ENCODE peak calls at places on chromosomes 13 and 19, in eight cellular contexts. One of them, this sample, is unnamed.
A peak's percentile ranks its signal among the peaks of the same experiment; 100 is the strongest.

GRCh38 chr13:25046985-25047660 is 48.8 kb upstream of the PABPC3 start:
- DNase-seq in mucosa of descending colon: no peak
- DNase-seq in nephron progenitor cell: peak; percentile 76
- DNase-seq in fibroblast of mammary gland: peak; percentile 17
- DNase-seq in RWPE1: peak; percentile 17
- DNase-seq in kidney: peak; percentile 46
- DNase-seq in ovary: no peak
- DNase-seq in epithelial cell of proximal tubule: no peak
- DNase-seq in this sample: peak; percentile 31

GRCh38 chr13:51451134-51451466 is 1.7 kb downstream of the INTS6 start:
- DNase-seq in mucosa of descending colon: no peak
- DNase-seq in nephron progenitor cell: no peak
- DNase-seq in fibroblast of mammary gland: no peak
- DNase-seq in RWPE1: no peak
- DNase-seq in kidney: no peak
- DNase-seq in ovary: no peak
- DNase-seq in epithelial cell of proximal tubule: no peak
- DNase-seq in this sample: no peak

GRCh38 chr13:105139380-105140285 is 1395.8 kb downstream of the EFNB2 start:
- DNase-seq in mucosa of descending colon: peak; percentile 55
- DNase-seq in nephron progenitor cell: no peak
- DNase-seq in fibroblast of mammary gland: peak; percentile 51
- DNase-seq in RWPE1: no peak
- DNase-seq in kidney: peak; percentile 48
- DNase-seq in ovary: no peak
- DNase-seq in epithelial cell of proximal tubule: no peak
- DNase-seq in this sample: no peak

GRCh38 chr19:19820774-19821315 is 705 bp downstream of the ZNF506 start:
- DNase-seq in mucosa of descending colon: no peak
- DNase-seq in nephron progenitor cell: no peak
- DNase-seq in fibroblast of mammary gland: peak; percentile 1
- DNase-seq in RWPE1: peak; percentile 1
- DNase-seq in kidney: no peak
- DNase-seq in ovary: no peak
- DNase-seq in epithelial cell of proximal tubule: no peak
- DNase-seq in this sample: no peak

GRCh38 chr13:84574851-84575250 is 692.6 kb upstream of the SLITRK1 start:
- DNase-seq in mucosa of descending colon: no peak
- DNase-seq in nephron progenitor cell: no peak
- DNase-seq in fibroblast of mammary gland: peak; percentile 33
- DNase-seq in RWPE1: peak; percentile 6
- DNase-seq in kidney: no peak
- DNase-seq in ovary: no peak
- DNase-seq in epithelial cell of proximal tubule: no peak
- DNase-seq in this sample: no peak

GRCh38 chr19:55098716-55099556 is 18.5 kb downstream of the PPP1R12C start:
- DNase-seq in mucosa of descending colon: peak; percentile 45
- DNase-seq in nephron progenitor cell: peak; percentile 28
- DNase-seq in fibroblast of mammary gland: no peak
- DNase-seq in RWPE1: no peak
- DNase-seq in kidney: no peak
- DNase-seq in ovary: no peak
- DNase-seq in epithelial cell of proximal tubule: no peak
- DNase-seq in this sample: no peak

GRCh38 chr13:51397262-51397933 is 55.4 kb downstream of the INTS6 start:
- DNase-seq in mucosa of descending colon: no peak
- DNase-seq in nephron progenitor cell: no peak
- DNase-seq in fibroblast of mammary gland: peak; percentile 73
- DNase-seq in RWPE1: no peak
- DNase-seq in kidney: no peak
- DNase-seq in ovary: no peak
- DNase-seq in epithelial cell of proximal tubule: no peak
- DNase-seq in this sample: no peak

GRCh38 chr13:24693862-24694471 is 13.8 kb downstream of the ATP12A start:
- DNase-seq in mucosa of descending colon: no peak
- DNase-seq in nephron progenitor cell: peak; percentile 61
- DNase-seq in fibroblast of mammary gland: peak; percentile 60
- DNase-seq in RWPE1: peak; percentile 78
- DNase-seq in kidney: no peak
- DNase-seq in ovary: no peak
- DNase-seq in epithelial cell of proximal tubule: no peak
- DNase-seq in this sample: peak; percentile 61

GRCh38 chr13:112103260-112103843 is 36.4 kb downstream of the SOX1 start:
- DNase-seq in mucosa of descending colon: no peak
- DNase-seq in nephron progenitor cell: no peak
- DNase-seq in fibroblast of mammary gland: no peak
- DNase-seq in RWPE1: no peak
- DNase-seq in kidney: no peak
- DNase-seq in ovary: no peak
- DNase-seq in epithelial cell of proximal tubule: no peak
- DNase-seq in this sample: no peak

GRCh38 chr13:76266566-76266965 is 619.6 kb downstream of the KCTD12 start:
- DNase-seq in mucosa of descending colon: no peak
- DNase-seq in nephron progenitor cell: no peak
- DNase-seq in fibroblast of mammary gland: peak; percentile 50
- DNase-seq in RWPE1: no peak
- DNase-seq in kidney: no peak
- DNase-seq in ovary: no peak
- DNase-seq in epithelial cell of proximal tubule: no peak
- DNase-seq in this sample: no peak

GRCh38 chr19:20365146-20365545 is 198.1 kb downstream of the ZNF486 start:
- DNase-seq in mucosa of descending colon: no peak
- DNase-seq in nephron progenitor cell: no peak
- DNase-seq in fibroblast of mammary gland: no peak
- DNase-seq in RWPE1: no peak
- DNase-seq in kidney: no peak
- DNase-seq in ovary: no peak
- DNase-seq in epithelial cell of proximal tubule: no peak
- DNase-seq in this sample: no peak

GRCh38 chr19:34733266-34733825 is 697 bp upstream of the ZNF181 start:
- DNase-seq in mucosa of descending colon: no peak
- DNase-seq in nephron progenitor cell: peak; percentile 42
- DNase-seq in fibroblast of mammary gland: no peak
- DNase-seq in RWPE1: no peak
- DNase-seq in kidney: peak; percentile 79
- DNase-seq in ovary: no peak
- DNase-seq in epithelial cell of proximal tubule: no peak
- DNase-seq in this sample: peak; percentile 23

GRCh38 chr19:31992750-31993149 is 352.7 kb upstream of the ZNF507 start:
- DNase-seq in mucosa of descending colon: no peak
- DNase-seq in nephron progenitor cell: no peak
- DNase-seq in fibroblast of mammary gland: no peak
- DNase-seq in RWPE1: no peak
- DNase-seq in kidney: no peak
- DNase-seq in ovary: no peak
- DNase-seq in epithelial cell of proximal tubule: no peak
- DNase-seq in this sample: no peak

GRCh38 chr19:58543826-58544590 is at the start of gene TRIM28:
- DNase-seq in mucosa of descending colon: peak; percentile 99
- DNase-seq in nephron progenitor cell: peak; percentile 100
- DNase-seq in fibroblast of mammary gland: peak; percentile 99
- DNase-seq in RWPE1: peak; percentile 100
- DNase-seq in kidney: peak; percentile 100
- DNase-seq in ovary: peak; percentile 100
- DNase-seq in epithelial cell of proximal tubule: peak; percentile 86
- DNase-seq in this sample: peak; percentile 77

GRCh38 chr13:96086736-96087135 is 3.2 kb upstream of the HS6ST3 start:
- DNase-seq in mucosa of descending colon: no peak
- DNase-seq in nephron progenitor cell: no peak
- DNase-seq in fibroblast of mammary gland: no peak
- DNase-seq in RWPE1: no peak
- DNase-seq in kidney: no peak
- DNase-seq in ovary: no peak
- DNase-seq in epithelial cell of proximal tubule: no peak
- DNase-seq in this sample: no peak
- TF ChIP-seq CTCF in mucosa of descending colon: no peak
- TF ChIP-seq CTCF in nephron progenitor cell: no peak
- TF ChIP-seq CTCF in fibroblast of mammary gland: no peak
- TF ChIP-seq CTCF in RWPE1: no peak
- TF ChIP-seq CTCF in kidney: no peak
- TF ChIP-seq CTCF in ovary: no peak
- TF ChIP-seq CTCF in epithelial cell of proximal tubule: no peak
- TF ChIP-seq CTCF in this sample: no peak

GRCh38 chr19:40798223-40798996 is 581 bp upstream of the EGLN2 start:
- DNase-seq in mucosa of descending colon: peak; percentile 100
- DNase-seq in nephron progenitor cell: peak; percentile 100
- DNase-seq in fibroblast of mammary gland: peak; percentile 99
- DNase-seq in RWPE1: peak; percentile 98
- DNase-seq in kidney: peak; percentile 100
- DNase-seq in ovary: peak; percentile 100
- DNase-seq in epithelial cell of proximal tubule: peak; percentile 82
- DNase-seq in this sample: peak; percentile 78
- TF ChIP-seq CTCF in mucosa of descending colon: no peak
- TF ChIP-seq CTCF in nephron progenitor cell: no peak
- TF ChIP-seq CTCF in fibroblast of mammary gland: peak; percentile 53
- TF ChIP-seq CTCF in RWPE1: peak; percentile 60
- TF ChIP-seq CTCF in kidney: peak; percentile 9
- TF ChIP-seq CTCF in ovary: peak; percentile 75
- TF ChIP-seq CTCF in epithelial cell of proximal tubule: peak; percentile 45
- TF ChIP-seq CTCF in this sample: peak; percentile 18

DNA sequence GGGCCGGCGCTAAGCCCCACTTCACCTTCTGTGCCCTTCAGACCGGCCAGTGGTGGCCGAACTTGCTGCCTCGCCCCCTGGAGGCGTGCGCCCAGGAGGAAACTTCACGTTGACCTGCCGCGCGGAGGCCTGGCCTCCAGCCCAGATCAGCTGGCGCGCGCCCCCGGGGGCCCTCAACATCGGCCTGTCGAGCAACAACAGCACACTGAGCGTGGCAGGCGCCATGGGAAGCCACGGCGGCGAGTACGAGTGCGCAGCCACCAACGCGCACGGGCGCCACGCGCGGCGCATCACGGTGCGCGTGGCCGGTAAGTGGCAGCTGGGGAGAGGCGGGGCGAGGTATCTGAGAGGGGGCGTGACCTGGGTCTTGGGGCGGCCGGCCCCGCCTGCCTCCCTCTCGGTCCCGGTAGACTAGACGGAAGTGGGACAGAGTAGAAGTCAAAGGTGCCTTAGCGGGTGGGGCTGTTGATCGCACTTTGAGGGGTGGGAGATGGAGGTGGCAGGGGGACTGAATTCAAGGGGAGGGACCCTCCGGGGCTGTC is 5.6 kb downstream of the ICAM5 start:
- DNase-seq in mucosa of descending colon: peak; percentile 86
- DNase-seq in nephron progenitor cell: peak; percentile 51
- DNase-seq in fibroblast of mammary gland: no peak
- DNase-seq in RWPE1: no peak
- DNase-seq in kidney: no peak
- DNase-seq in ovary: peak; percentile 59
- DNase-seq in epithelial cell of proximal tubule: no peak
- DNase-seq in this sample: no peak
- TF ChIP-seq CTCF in mucosa of descending colon: no peak
- TF ChIP-seq CTCF in nephron progenitor cell: no peak
- TF ChIP-seq CTCF in fibroblast of mammary gland: no peak
- TF ChIP-seq CTCF in RWPE1: no peak
- TF ChIP-seq CTCF in kidney: no peak
- TF ChIP-seq CTCF in ovary: no peak
- TF ChIP-seq CTCF in epithelial cell of proximal tubule: peak; percentile 29
- TF ChIP-seq CTCF in this sample: no peak

GRCh38 chr13:37069597-37070103 is 10.2 kb upstream of the SUPT20H start:
- DNase-seq in mucosa of descending colon: peak; percentile 53
- DNase-seq in nephron progenitor cell: no peak
- DNase-seq in fibroblast of mammary gland: no peak
- DNase-seq in RWPE1: no peak
- DNase-seq in kidney: no peak
- DNase-seq in ovary: no peak
- DNase-seq in epithelial cell of proximal tubule: no peak
- DNase-seq in this sample: no peak

GRCh38 chr13:37070145-37070695 is 10.7 kb upstream of the SUPT20H start:
- DNase-seq in mucosa of descending colon: no peak
- DNase-seq in nephron progenitor cell: no peak
- DNase-seq in fibroblast of mammary gland: no peak
- DNase-seq in RWPE1: no peak
- DNase-seq in kidney: no peak
- DNase-seq in ovary: no peak
- DNase-seq in epithelial cell of proximal tubule: no peak
- DNase-seq in this sample: no peak

GRCh38 chr13:37068962-37069361 is 9.5 kb upstream of the SUPT20H start:
- DNase-seq in mucosa of descending colon: no peak
- DNase-seq in nephron progenitor cell: no peak
- DNase-seq in fibroblast of mammary gland: peak; percentile 43
- DNase-seq in RWPE1: no peak
- DNase-seq in kidney: no peak
- DNase-seq in ovary: no peak
- DNase-seq in epithelial cell of proximal tubule: no peak
- DNase-seq in this sample: no peak

GRCh38 chr13:37067874-37068273 is 8.4 kb upstream of the SUPT20H start:
- DNase-seq in mucosa of descending colon: no peak
- DNase-seq in nephron progenitor cell: no peak
- DNase-seq in fibroblast of mammary gland: no peak
- DNase-seq in RWPE1: no peak
- DNase-seq in kidney: no peak
- DNase-seq in ovary: no peak
- DNase-seq in epithelial cell of proximal tubule: no peak
- DNase-seq in this sample: no peak

DNA sequence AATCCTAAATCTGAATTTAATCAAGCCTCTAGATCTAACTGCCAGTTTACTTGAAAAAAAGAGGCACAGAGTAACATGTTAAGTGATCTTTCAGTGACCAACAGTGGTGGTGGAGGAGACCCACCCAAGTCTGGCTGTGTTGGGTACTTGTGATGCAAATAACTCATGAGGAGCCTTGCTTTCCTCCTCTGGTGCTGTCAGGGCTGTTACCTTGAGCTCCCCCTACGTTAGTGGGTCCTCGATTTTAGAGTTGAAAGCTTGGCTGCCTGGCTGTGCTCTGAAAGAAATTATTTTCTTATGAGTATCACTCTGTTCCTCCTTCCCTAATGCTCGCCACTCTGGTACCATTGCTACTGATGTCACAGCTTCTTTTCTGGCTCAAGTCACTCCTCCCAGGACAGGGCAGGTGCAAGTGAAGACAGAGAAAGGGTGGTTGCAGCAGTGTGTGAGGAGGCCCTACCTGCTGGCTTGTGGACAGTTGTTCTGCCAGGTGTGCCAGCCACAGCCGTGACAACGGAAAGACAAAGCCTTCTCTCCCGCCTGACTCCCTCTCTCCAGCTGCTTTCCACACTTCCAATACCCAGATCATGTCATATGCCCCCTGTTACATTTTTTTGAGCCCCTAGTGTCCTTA is 6.5 kb upstream of the SUPT20H start:
- DNase-seq in mucosa of descending colon: no peak
- DNase-seq in nephron progenitor cell: no peak
- DNase-seq in fibroblast of mammary gland: no peak
- DNase-seq in RWPE1: no peak
- DNase-seq in kidney: no peak
- DNase-seq in ovary: no peak
- DNase-seq in epithelial cell of proximal tubule: no peak
- DNase-seq in this sample: no peak
- TF ChIP-seq CTCF in mucosa of descending colon: no peak
- TF ChIP-seq CTCF in nephron progenitor cell: no peak
- TF ChIP-seq CTCF in fibroblast of mammary gland: no peak
- TF ChIP-seq CTCF in RWPE1: no peak
- TF ChIP-seq CTCF in kidney: no peak
- TF ChIP-seq CTCF in ovary: no peak
- TF ChIP-seq CTCF in epithelial cell of proximal tubule: no peak
- TF ChIP-seq CTCF in this sample: no peak

This sample was measured in D721Med.